ENCODE peak calls at places on chromosome 21, in six cellular contexts. P, C, H, O, Q and V are unnamed samples.

GRCh38 chr21:25501448-25501847 is 105.8 kb downstream of the MRPL39 start:
- DNase-seq in P (no peak), Q (no peak), H (no peak), C (no peak), O (no peak), V (no peak)

GRCh38 chr21:25421327-25422028 is 185.8 kb downstream of the MRPL39 start:
- DNase-seq in H (no peak), C (no peak), P (no peak), O (no peak), Q (no peak), V (peak)

GRCh38 chr21:38323721-38324591 is 67.2 kb downstream of the KCNJ15 start:
- DNase-seq in Q (no peak), O (no peak), H (no peak), P (no peak), C (no peak), V (no peak)

GRCh38 chr21:21063828-21064227 is 65.6 kb downstream of the NCAM2 start:
- DNase-seq in Q (no peak), C (no peak), P (no peak), H (no peak), O (no peak), V (no peak)

GRCh38 chr21:16633851-16634521 is 878.9 kb upstream of the CXADR start:
- DNase-seq in Q (peak), O (no peak), H (peak), C (no peak), P (no peak), V (no peak)

GRCh38 chr21:25997788-25998611 is 172.6 kb downstream of the APP start:
- DNase-seq in P (no peak), H (no peak), Q (no peak), O (no peak), C (no peak), V (no peak)

GRCh38 chr21:16644690-16645089 is 868.2 kb upstream of the CXADR start:
- DNase-seq in H (no peak), C (no peak), P (no peak), O (no peak), Q (no peak), V (no peak)

GRCh38 chr21:18529253-18529652 is 125.7 kb upstream of the TMPRSS15 start:
- DNase-seq in P (no peak), C (no peak), H (no peak), O (no peak), Q (no peak), V (no peak)

GRCh38 chr21:23496729-23497128 is 2110.6 kb downstream of the MRPL39 start:
- DNase-seq in Q (no peak), P (no peak), H (no peak), C (no peak), O (no peak), V (no peak)

GRCh38 chr21:32747396-32747795 is 19.6 kb upstream of the SYNJ1 start:
- DNase-seq in Q (no peak), H (no peak), O (no peak), P (no peak), C (no peak), V (no peak)

GRCh38 chr21:46503922-46504539 is 45.3 kb downstream of the DIP2A start:
- DNase-seq in Q (no peak), O (no peak), P (no peak), C (no peak), H (no peak), V (no peak)

GRCh38 chr21:43903451-43904091 is 38.5 kb downstream of the AGPAT3 start:
- DNase-seq in O (peak), P (no peak), H (no peak), Q (no peak), C (peak), V (no peak)

GRCh38 chr21:32572574-32573420 is 12.5 kb downstream of the TCP10L start:
- DNase-seq in Q (no peak), C (no peak), H (no peak), O (no peak), P (no peak), V (no peak)

GRCh38 chr21:23480591-23481270 is 2126.6 kb downstream of the MRPL39 start:
- DNase-seq in O (no peak), Q (no peak), C (no peak), P (no peak), H (no peak), V (no peak)

GRCh38 chr21:14119038-14119437 is 91.7 kb downstream of the LIPI start:
- DNase-seq in Q (no peak), H (no peak), O (no peak), C (no peak), P (no peak), V (no peak)

GRCh38 chr21:34733866-34734265 is 65.1 kb downstream of the CLIC6 start:
- DNase-seq in H (no peak), O (no peak), Q (no peak), P (no peak), C (no peak), V (no peak)
- H3K27ac ChIP-seq in H (no peak), O (no peak), Q (no peak), P (no peak), C (no peak), V (no peak)

GRCh38 chr21:34336756-34337391 is 26.9 kb upstream of the KCNE2 start:
- DNase-seq in C (no peak), H (no peak), Q (no peak), O (no peak), P (no peak), V (no peak)
- TF ChIP-seq POLR2A in C (no peak), H (no peak), Q (no peak), O (no peak), P (no peak), V (no peak)

GRCh38 chr21:31158789-31159581 is 120.7 kb upstream of the KRTAP19-8 start:
- DNase-seq in Q (no peak), C (no peak), H (no peak), O (no peak), P (no peak), V (no peak)
- H3K27ac ChIP-seq in Q (no peak), C (no peak), H (peak), O (peak), P (peak), V (no peak)

GRCh38 chr21:45085700-45086099 is 11.3 kb downstream of the ADARB1 start:
- DNase-seq in P (no peak), H (no peak), C (no peak), Q (no peak), O (no peak), V (no peak)
- TF ChIP-seq POLR2A in P (no peak), H (no peak), C (no peak), Q (no peak), O (no peak), V (no peak)

DNA sequence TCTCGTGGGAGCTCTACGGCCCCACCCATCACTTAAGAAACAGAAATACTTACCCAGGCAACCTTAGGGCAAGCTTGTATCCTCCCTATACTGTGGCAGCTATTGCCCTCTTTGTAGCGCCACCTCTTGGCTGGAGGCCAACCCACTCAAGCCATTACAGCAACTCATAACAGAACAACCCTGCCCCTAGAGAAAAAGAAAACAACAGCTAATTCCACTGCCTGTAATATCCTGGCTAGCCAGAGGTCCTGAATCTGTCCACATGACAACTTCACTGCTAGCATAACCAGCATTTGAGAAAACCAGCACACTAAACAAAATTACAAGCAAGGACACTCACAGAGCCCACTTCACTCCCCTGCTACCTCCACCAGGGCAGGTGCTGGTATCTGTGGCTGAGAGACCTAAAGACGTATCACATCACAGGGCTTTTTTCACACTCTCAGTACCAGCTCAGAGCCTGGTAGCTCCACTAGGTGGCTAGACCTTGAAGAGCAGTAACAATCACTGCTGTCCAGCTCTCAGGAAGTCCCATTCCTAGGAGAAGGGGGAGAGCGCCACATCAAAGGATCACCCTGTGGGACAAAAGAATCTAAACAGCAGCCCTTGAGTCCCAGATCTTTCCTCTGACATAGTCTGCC is 14.5 kb upstream of the MX1 start:
- DNase-seq in C (no peak), H (no peak), O (no peak), Q (no peak), P (no peak), V (peak)
- H3K27ac ChIP-seq in C (no peak), H (no peak), O (no peak), Q (no peak), P (no peak), V (no peak)

GRCh38 chr21:37072988-37073416 is at the start of the genes PIGP and TTC3:
- DNase-seq in P (peak), Q (peak), H (peak), O (peak), C (peak), V (peak)

GRCh38 chr21:37073417-37074194 is 552 bp downstream of the TTC3 start:
- DNase-seq in P (no peak), O (peak), H (peak), C (peak), Q (peak), V (peak)

GRCh38 chr21:37074195-37074510 is 1.1 kb downstream of the TTC3 start:
- DNase-seq in Q (no peak), C (no peak), O (no peak), P (no peak), H (no peak), V (no peak)

GRCh38 chr21:37072239-37072987 is 458 bp downstream of the PIGP start:
- DNase-seq in C (peak), H (no peak), O (peak), P (peak), Q (peak), V (peak)

DNA sequence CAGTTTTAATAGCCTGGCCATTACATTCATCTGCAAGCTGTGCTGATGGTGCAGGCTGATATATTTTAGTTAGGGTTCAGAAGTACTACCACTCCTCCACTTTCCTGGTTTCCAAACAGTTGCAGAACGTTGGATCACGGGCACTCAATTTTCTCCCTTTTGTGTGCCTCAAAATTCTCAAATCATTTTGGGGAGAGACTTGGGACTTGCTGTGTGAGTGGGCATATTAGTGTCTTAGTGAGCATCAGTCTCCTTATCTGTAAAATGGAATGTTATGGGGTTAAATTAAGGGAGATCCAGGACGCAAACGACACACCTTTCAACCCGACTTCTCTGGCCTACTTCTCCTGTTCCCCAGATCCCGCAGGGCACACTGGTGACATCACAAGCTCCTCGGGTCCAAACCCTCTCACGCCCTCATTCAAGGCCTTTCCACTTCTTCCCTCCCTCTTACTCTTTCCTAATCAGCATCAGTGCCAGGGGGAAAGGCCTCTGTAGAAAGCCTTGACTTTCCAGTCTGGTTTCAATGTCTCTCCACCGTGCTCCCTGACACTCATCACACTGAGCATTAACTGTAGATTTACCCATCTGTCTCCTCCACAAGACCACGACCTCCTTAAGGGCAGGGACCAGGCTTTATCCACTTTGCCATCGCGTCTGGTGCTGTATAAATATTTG is 1.2 kb downstream of the PIGP start:
- DNase-seq in P (peak), H (peak), C (peak), O (peak), Q (peak), V (peak)
- TF ChIP-seq POLR2A in P (peak), H (no peak), C (no peak), O (peak), Q (peak), V (no peak)

GRCh38 chr21:27321791-27322190 is 354.9 kb upstream of the ADAMTS5 start:
- DNase-seq in Q (no peak), O (no peak), P (no peak), C (no peak), H (no peak), V (no peak)
- H3K27ac ChIP-seq in Q (no peak), O (no peak), P (no peak), C (no peak), H (no peak), V (no peak)

GRCh38 chr21:41768371-41769042 is 1.7 kb upstream of the RIPK4 start:
- DNase-seq in O (peak), C (no peak), H (no peak), Q (no peak), P (no peak), V (peak)
- TF ChIP-seq POLR2A in O (no peak), C (no peak), H (no peak), Q (no peak), P (no peak), V (peak)

DNA sequence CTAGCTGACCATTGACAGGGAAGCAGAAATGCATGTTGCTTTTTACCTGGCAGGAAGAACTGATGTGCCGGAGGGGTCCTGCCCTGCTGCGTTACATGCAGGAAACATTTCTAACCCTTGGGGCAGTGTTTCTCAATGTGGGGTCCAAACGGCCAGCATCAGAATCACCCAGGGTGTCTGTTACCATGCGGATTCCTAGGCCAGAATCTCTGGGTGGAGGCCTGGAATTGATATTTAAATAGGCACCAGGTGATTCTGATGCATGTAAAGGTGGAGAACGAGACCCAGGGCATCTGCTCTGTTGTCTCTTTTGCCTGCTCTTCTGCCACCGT is 182.7 kb downstream of the PCP4 start:
- DNase-seq in C (no peak), P (no peak), Q (no peak), O (no peak), H (no peak), V (no peak)
- H3K27ac ChIP-seq in C (no peak), P (no peak), Q (no peak), O (peak), H (peak), V (no peak)

GRCh38 chr21:41955516-41955915 is 1.7 kb upstream of the C2CD2 start:
- DNase-seq in C (no peak), O (no peak), Q (no peak), H (no peak), P (no peak), V (no peak)

GRCh38 chr21:41953249-41953830 is 478 bp downstream of the C2CD2 start:
- DNase-seq in P (no peak), O (no peak), Q (no peak), H (no peak), C (peak), V (peak)

GRCh38 chr21:41954654-41955499 is 1.1 kb upstream of the C2CD2 start:
- DNase-seq in C (no peak), O (no peak), H (no peak), P (no peak), Q (no peak), V (no peak)

GRCh38 chr21:41952568-41953248 is 1.1 kb downstream of the C2CD2 start:
- DNase-seq in C (no peak), O (no peak), Q (no peak), H (no peak), P (no peak), V (peak)

DNA sequence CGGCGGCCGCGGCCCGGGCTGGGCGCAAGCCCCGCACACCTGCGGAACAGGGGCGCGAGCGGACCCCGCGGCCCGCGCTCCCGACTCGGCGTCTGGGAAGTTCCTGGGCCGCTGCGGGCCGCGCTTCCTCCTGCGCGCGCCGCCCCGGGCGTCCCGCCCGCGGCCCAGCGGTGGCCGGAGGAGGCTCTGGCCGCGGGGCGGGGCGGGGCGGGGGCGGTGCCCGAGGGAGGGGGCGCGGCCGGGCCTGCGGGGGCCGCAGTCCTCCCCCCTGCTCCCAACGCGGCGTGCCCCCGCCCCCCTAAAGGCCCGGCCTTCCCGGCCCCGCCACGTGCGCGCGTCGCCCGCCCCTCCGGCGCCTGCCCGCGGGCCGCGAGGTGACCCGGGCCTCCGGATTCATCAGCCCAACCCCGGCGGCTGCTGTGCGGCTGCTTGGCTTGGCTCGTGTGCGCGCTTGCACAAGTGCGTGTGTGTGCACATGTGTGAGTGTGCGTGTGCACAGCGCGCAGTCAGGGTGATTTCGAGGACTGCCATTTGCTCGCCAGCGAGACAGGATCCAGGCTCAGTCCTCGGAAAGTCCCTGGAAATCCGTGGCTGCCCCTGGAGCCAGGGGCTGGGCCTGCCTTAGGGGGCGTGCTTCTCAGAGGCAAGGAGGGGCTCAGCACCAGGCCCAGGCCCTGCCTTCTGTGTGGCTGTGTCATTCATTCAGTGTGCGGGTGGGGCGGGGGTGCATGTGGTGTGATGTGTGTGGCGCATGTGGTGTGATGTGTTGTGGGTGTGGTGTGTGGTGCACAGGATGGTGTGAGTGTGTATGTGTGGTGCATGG is at the start of gene C2CD2:
- DNase-seq in P (no peak), O (peak), C (peak), Q (peak), H (peak), V (peak)
- TF ChIP-seq POLR2A in P (no peak), O (no peak), C (peak), Q (no peak), H (peak), V (peak)